ENCODE peak calls at places on chromosomes 12 and 14, in nine cellular contexts. J is CD8-positive, alpha-beta memory T cell; N is upper lobe of right lung; E is neural progenitor cell; S is lower lobe of right lung; M is OCI-LY7; K is sigmoid colon; F is pancreas; T is Karpas-422. I is an unnamed sample.

GRCh38 chr12:100267603-100268281 is 765 bp downstream of the SCYL2 start:
- DNase-seq in J (peak; percentile 50), N (no peak), E (peak; percentile 68), S (no peak), M (no peak), K (no peak), F (peak; percentile 58), T (peak; percentile 58), I (peak; percentile 66)

GRCh38 chr12:71166280-71166679 is 8.5 kb upstream of the TSPAN8 start:
- DNase-seq in J (no peak), N (no peak), E (no peak), S (no peak), M (no peak), K (no peak), F (no peak), T (no peak), I (peak; percentile 25)

GRCh38 chr12:51368640-51369517 is 22.3 kb downstream of the GALNT6 start:
- DNase-seq in J (peak; percentile 94), N (peak; percentile 75), E (peak; percentile 31), S (peak; percentile 64), M (peak; percentile 95), K (no peak), F (peak; percentile 27), T (peak; percentile 47), I (peak; percentile 60)

GRCh38 chr12:65935906-65936528 is 111.7 kb downstream of the HMGA2 start:
- DNase-seq in J (no peak), N (no peak), E (no peak), S (no peak), M (no peak), K (no peak), F (no peak), T (no peak), I (no peak)

GRCh38 chr12:2112401-2112800 is 59.6 kb downstream of the CACNA1C start:
- DNase-seq in J (no peak), N (peak; percentile 21), E (no peak), S (no peak), M (no peak), K (peak; percentile 38), F (no peak), T (no peak), I (no peak)

GRCh38 chr12:4909734-4910501 is at the start of gene KCNA1:
- DNase-seq in J (no peak), N (no peak), E (peak; percentile 68), S (no peak), M (no peak), K (peak; percentile 70), F (no peak), T (no peak), I (peak; percentile 55)

GRCh38 chr12:77232045-77232444 is 166.7 kb upstream of the E2F7 start:
- DNase-seq in J (no peak), N (no peak), E (no peak), S (no peak), M (no peak), K (no peak), F (no peak), T (no peak), I (no peak)

GRCh38 chr12:117362391-117362790 is 965 bp upstream of the NOS1 start:
- DNase-seq in J (no peak), N (no peak), E (no peak), S (no peak), M (no peak), K (no peak), F (no peak), T (no peak), I (no peak)

DNA sequence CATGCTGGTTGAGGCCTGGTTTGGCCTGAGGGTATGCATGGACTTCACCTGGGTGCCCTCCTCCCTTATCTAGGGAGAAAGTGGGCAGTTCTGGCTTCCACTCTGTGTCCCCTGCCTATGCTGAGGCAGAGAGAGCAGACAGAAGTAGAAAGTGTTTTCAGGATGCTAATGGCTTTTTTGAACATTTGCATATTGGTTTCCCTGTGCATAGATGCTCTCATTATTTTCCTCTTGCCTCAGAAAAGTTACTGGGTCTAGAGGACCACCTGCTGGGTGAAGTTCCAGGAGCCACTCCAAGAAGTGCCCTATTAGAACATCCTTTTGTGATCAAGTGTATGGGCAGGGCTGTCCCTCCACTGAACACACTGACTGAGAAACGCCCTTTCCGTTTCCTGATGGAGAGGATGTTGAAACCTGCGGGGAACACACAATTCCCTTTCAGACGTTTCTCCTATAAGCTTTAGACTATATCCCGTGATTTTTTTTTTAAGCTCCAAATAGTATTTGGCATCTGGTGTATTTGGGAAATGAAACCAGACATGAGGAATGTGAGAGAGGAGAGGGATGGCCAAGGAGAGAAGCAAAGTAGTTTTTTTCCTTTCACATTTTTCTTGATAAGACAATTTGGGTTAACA is 66.6 kb downstream of the DAAM1 start:
- DNase-seq in J (no peak), N (no peak), E (no peak), S (no peak), M (no peak), K (peak; percentile 73), F (no peak), T (no peak), I (peak; percentile 54)
- H3K4me3 ChIP-seq in J (no peak overlapping the region), N (no peak overlapping the region), E (no peak overlapping the region), S (no peak overlapping the region), M (no peak overlapping the region), K (no peak overlapping the region), F (no peak overlapping the region), T (no peak overlapping the region), I (no peak overlapping the region)

DNA sequence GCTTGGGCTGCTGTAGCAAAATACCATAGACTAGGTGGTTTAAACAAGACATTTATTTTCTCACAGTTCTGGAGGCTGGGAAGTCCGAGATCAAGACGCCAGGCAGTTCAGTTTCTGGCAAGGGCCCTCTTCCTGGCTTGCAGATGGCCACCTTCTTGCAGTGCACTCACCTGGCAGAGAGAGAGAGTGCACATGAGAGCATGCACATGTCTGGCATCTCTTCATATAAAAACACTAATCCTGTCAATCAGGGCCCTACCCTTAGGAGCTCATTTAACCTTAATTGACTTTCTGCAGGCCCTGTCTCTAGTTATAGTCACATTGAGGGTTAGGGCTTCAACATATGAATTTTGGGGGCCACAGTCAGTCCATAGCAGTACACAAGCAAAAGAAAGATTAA is 12.4 kb upstream of the EVL start:
- DNase-seq in J (no peak), N (no peak), E (no peak), S (no peak), M (no peak), K (no peak), F (no peak), T (no peak), I (no peak)
- H3K27ac ChIP-seq in J (no peak overlapping the region), N (no peak overlapping the region), E (no peak overlapping the region), S (no peak overlapping the region), M (no peak overlapping the region), K (no peak overlapping the region), F (no peak overlapping the region), T (no peak overlapping the region), I (no peak overlapping the region)

GRCh38 chr12:54383041-54383609 is 1.4 kb downstream of the ZNF385A start:
- DNase-seq in J (no peak), N (no peak), E (no peak), S (no peak), M (no peak), K (no peak), F (no peak), T (no peak), I (no peak)
- H3K4me1 ChIP-seq in J (peaks cover 4% of the 10 kb centered on the region), N (peaks cover 10% of the 10 kb centered on the region), E (peaks cover 52% of the 10 kb centered on the region), S (peaks cover 15% of the 10 kb centered on the region), M (peaks cover 41% of the 10 kb centered on the region), K (peaks cover 11% of the 10 kb centered on the region), F (no peaks in the 10 kb centered on the region), T (peaks cover 67% of the 10 kb centered on the region), I (no peaks in the 10 kb centered on the region)

GRCh38 chr12:76028649-76029277 is 2.8 kb downstream of the PHLDA1 start:
- DNase-seq in J (no peak), N (no peak), E (no peak), S (no peak), M (no peak), K (no peak), F (no peak), T (peak; percentile 41), I (no peak)
- H3K4me3 ChIP-seq in J (no peak overlapping the region), N (peak overlapping the region; percentile 82), E (no peak overlapping the region), S (peak overlapping the region; percentile 80), M (no peak overlapping the region), K (peak overlapping the region; percentile 84), F (peak overlapping the region; percentile 10), T (peak overlapping the region; percentile 88), I (peak overlapping the region; percentile 37)